ENCODE peak calls at places on chromosomes 11 and 22, in eight cellular contexts. U is left lung, Z is left ventricle myocardium inferior, O is bronchial epithelial cell, P is HepG2, X is upper lobe of left lung, F is endothelial cell of umbilical vein, A is B cell. C is an unnamed sample.

GRCh38 chr11:118488480-118489109 is 38.7 kb upstream of the TTC36 start:
- DNase-seq in U (no peak), Z (peak; percentile 27), O (peak; percentile 66), P (peak; percentile 68), X (no peak), F (peak; percentile 80), A (peak; percentile 72), C (peak; percentile 72)

GRCh38 chr11:110452720-110453119 is 23.0 kb downstream of the FDX1 start:
- DNase-seq in U (no peak), Z (no peak), O (no peak), P (no peak), X (no peak), F (no peak), A (no peak), C (no peak)

GRCh38 chr22:44440224-44441160 is 57.5 kb downstream of the RTL6 start:
- DNase-seq in U (no peak), Z (no peak), O (no peak), P (no peak), X (no peak), F (no peak), A (no peak), C (no peak)

GRCh38 chr22:49971232-49972162 is 10.9 kb downstream of the PIM3 start:
- DNase-seq in U (peak; percentile 98), Z (peak; percentile 87), O (no peak), P (no peak), X (peak; percentile 97), F (no peak), A (peak; percentile 47), C (no peak)

GRCh38 chr11:44778200-44779100 is 51.7 kb downstream of the TSPAN18 start:
- DNase-seq in U (no peak), Z (no peak), O (no peak), P (no peak), X (no peak), F (no peak), A (no peak), C (no peak)

GRCh38 chr22:23181763-23182288 is 1.5 kb downstream of the BCR start:
- DNase-seq in U (peak; percentile 80), Z (no peak), O (no peak), P (no peak), X (no peak), F (peak; percentile 10), A (no peak), C (no peak)

GRCh38 chr22:48951836-48952235 is 875.8 kb downstream of the BRD1 start:
- DNase-seq in U (peak; percentile 29), Z (no peak), O (no peak), P (no peak), X (no peak), F (no peak), A (no peak), C (peak; percentile 4)

GRCh38 chr11:101129203-101129943 is at the start of gene PGR:
- DNase-seq in U (peak; percentile 61), Z (peak; percentile 61), O (no peak), P (no peak), X (no peak), F (no peak), A (no peak), C (no peak)

GRCh38 chr11:124481365-124482323 is 36.1 kb upstream of the OR8B8 start:
- DNase-seq in U (no peak), Z (no peak), O (peak; percentile 47), P (peak; percentile 9), X (no peak), F (peak; percentile 27), A (no peak), C (no peak)

GRCh38 chr11:15186146-15186545 is 71.4 kb downstream of the INSC start:
- DNase-seq in U (no peak), Z (no peak), O (no peak), P (no peak), X (no peak), F (no peak), A (no peak), C (no peak)

GRCh38 chr11:61697093-61697492 is 16.9 kb downstream of the DAGLA start:
- DNase-seq in U (no peak), Z (no peak), O (peak; percentile 61), P (no peak), X (no peak), F (no peak), A (no peak), C (no peak)

GRCh38 chr11:61696602-61697001 is 16.4 kb downstream of the DAGLA start:
- DNase-seq in U (peak; percentile 43), Z (no peak), O (no peak), P (no peak), X (peak; percentile 60), F (no peak), A (no peak), C (peak; percentile 36)

GRCh38 chr11:61695917-61696316 is 15.7 kb downstream of the DAGLA start:
- DNase-seq in U (peak; percentile 92), Z (peak; percentile 79), O (peak; percentile 88), P (no peak), X (peak; percentile 91), F (peak; percentile 71), A (peak; percentile 48), C (peak; percentile 88)

GRCh38 chr11:61693897-61694840 is 14.0 kb downstream of the DAGLA start:
- DNase-seq in U (peak; percentile 66), Z (peak; percentile 53), O (no peak), P (peak; percentile 72), X (no peak), F (no peak), A (no peak), C (no peak)

DNA sequence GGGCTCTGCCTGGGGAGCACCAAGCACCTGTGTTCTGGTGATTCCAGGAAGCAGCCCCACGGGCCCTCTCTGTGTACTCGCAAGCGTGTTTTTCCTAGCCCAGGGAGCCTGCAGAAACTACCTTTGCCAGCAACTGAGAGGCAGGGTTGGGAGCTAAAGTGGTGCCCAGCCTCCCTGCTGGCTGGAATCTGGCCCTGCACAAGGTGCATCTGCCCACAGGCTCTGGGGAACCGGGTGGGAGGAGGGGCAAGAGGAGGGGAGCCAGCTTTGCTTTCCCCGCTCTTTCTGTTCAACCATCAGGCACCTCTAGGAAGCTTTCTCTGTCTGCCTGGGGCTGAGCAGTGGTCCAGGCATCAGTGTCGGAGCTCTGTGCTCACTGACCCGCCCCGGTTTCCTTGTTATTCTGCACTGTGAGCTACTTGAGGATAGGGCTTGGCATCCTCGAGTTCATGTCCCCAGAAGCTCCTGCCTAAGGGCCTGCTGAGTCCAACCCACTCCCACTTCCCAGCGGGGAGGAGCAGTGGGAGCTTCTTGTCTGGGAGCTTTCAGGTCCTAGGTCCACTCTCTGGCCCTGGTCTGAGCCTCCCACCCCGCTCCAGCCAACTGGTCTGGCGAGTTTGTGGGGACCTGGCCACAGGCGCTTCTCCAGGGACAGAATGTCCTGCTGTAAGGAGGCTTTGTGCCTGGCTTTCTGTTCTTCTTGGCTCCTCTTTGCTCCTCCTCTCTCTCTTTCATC is 14.9 kb downstream of the DAGLA start:
- DNase-seq in U (peak; percentile 62), Z (peak; percentile 69), O (no peak), P (peak; percentile 44), X (peak; percentile 56), F (no peak), A (no peak), C (no peak)
- TF ChIP-seq CTCF in U (no peak), Z (peak; percentile 57), O (peak; percentile 37), P (peak; percentile 38), X (no peak), F (no peak), A (no peak), C (no peak)

GRCh38 chr11:112253605-112254242 is 6.9 kb downstream of the PLET1 start:
- DNase-seq in U (no peak), Z (no peak), O (no peak), P (no peak), X (no peak), F (no peak), A (no peak), C (no peak)
- TF ChIP-seq CTCF in U (no peak), Z (no peak), O (no peak), P (no peak), X (no peak), F (no peak), A (no peak), C (no peak)

GRCh38 chr22:41215926-41216325 is 10.8 kb downstream of the L3MBTL2 start:
- DNase-seq in U (no peak), Z (no peak), O (no peak), P (no peak), X (no peak), F (no peak), A (no peak), C (no peak)

GRCh38 chr22:41215409-41215808 is 10.3 kb downstream of the L3MBTL2 start:
- DNase-seq in U (no peak), Z (no peak), O (no peak), P (no peak), X (no peak), F (no peak), A (no peak), C (no peak)

GRCh38 chr22:41222846-41223507 is 17.8 kb downstream of the CHADL start:
- DNase-seq in U (no peak), Z (no peak), O (no peak), P (no peak), X (no peak), F (no peak), A (no peak), C (no peak)

GRCh38 chr22:41216984-41217383 is 11.9 kb downstream of the L3MBTL2 start:
- DNase-seq in U (no peak), Z (no peak), O (peak; percentile 31), P (no peak), X (no peak), F (no peak), A (no peak), C (no peak)

GRCh38 chr22:41217553-41218157 is 12.5 kb downstream of the L3MBTL2 start:
- DNase-seq in U (no peak), Z (peak; percentile 80), O (peak; percentile 97), P (no peak), X (no peak), F (peak; percentile 72), A (peak; percentile 50), C (no peak)
- TF ChIP-seq CTCF in U (no peak), Z (no peak), O (no peak), P (no peak), X (no peak), F (no peak), A (no peak), C (no peak)

GRCh38 chr11:67355023-67355793 is 1.9 kb upstream of the POLD4 start:
- DNase-seq in U (no peak), Z (no peak), O (no peak), P (no peak), X (peak; percentile 69), F (no peak), A (no peak), C (no peak)

GRCh38 chr11:67352546-67353316 is 615 bp downstream of the POLD4 start:
- DNase-seq in U (peak; percentile 93), Z (peak; percentile 42), O (peak; percentile 36), P (peak; percentile 20), X (no peak), F (no peak), A (peak; percentile 81), C (no peak)

GRCh38 chr11:67355794-67356550 is 2.6 kb upstream of the POLD4 start:
- DNase-seq in U (no peak), Z (no peak), O (no peak), P (no peak), X (no peak), F (no peak), A (no peak), C (no peak)

GRCh38 chr11:67353317-67354313 is at the start of gene POLD4:
- DNase-seq in U (peak; percentile 97), Z (peak; percentile 99), O (peak; percentile 79), P (peak; percentile 89), X (peak; percentile 99), F (peak; percentile 97), A (peak; percentile 99), C (peak; percentile 95)

GRCh38 chr11:67354314-67355022 is 1.1 kb upstream of the POLD4 start:
- DNase-seq in U (no peak), Z (peak; percentile 60), O (peak; percentile 95), P (peak; percentile 97), X (no peak), F (peak; percentile 93), A (peak; percentile 46), C (no peak)
- TF ChIP-seq CTCF in U (no peak), Z (peak; percentile 19), O (no peak), P (peak; percentile 35), X (no peak), F (no peak), A (no peak), C (no peak)